ENCODE peak calls at places on chromosomes 6 and 20, in eight cellular contexts. One of them, this sample, is unnamed.

GRCh38 chr6:7392402-7392801 is 2.8 kb downstream of the RIOK1 start:
- DNase-seq in ascending aorta: no peak
- DNase-seq in psoas muscle: no peak
- DNase-seq in A549: no peak
- DNase-seq in left lung: no peak
- DNase-seq in OCI-LY7: no peak
- DNase-seq in pancreas: no peak
- DNase-seq in lower lobe of right lung: no peak
- DNase-seq in this sample: no peak

GRCh38 chr6:104784884-104785283 is 74.8 kb downstream of the HACE1 start:
- DNase-seq in lower lobe of right lung: no peak
- DNase-seq in left lung: no peak
- DNase-seq in A549: no peak
- DNase-seq in psoas muscle: no peak
- DNase-seq in OCI-LY7: no peak
- DNase-seq in pancreas: no peak
- DNase-seq in ascending aorta: no peak
- DNase-seq in this sample: no peak

GRCh38 chr20:53708129-53708968 is 114.7 kb upstream of the ZNF217 start:
- DNase-seq in OCI-LY7: peak
- DNase-seq in pancreas: no peak
- DNase-seq in ascending aorta: no peak
- DNase-seq in left lung: no peak
- DNase-seq in psoas muscle: no peak
- DNase-seq in lower lobe of right lung: no peak
- DNase-seq in A549: no peak
- DNase-seq in this sample: no peak

GRCh38 chr6:113856011-113856551 is 1.1 kb upstream of the MARCKS start:
- DNase-seq in OCI-LY7: no peak
- DNase-seq in psoas muscle: no peak
- DNase-seq in left lung: no peak
- DNase-seq in A549: peak
- DNase-seq in ascending aorta: no peak
- DNase-seq in pancreas: peak
- DNase-seq in lower lobe of right lung: no peak
- DNase-seq in this sample: no peak

GRCh38 chr20:59603727-59604608 is at the start of gene PHACTR3:
- DNase-seq in psoas muscle: no peak
- DNase-seq in A549: no peak
- DNase-seq in ascending aorta: no peak
- DNase-seq in left lung: no peak
- DNase-seq in lower lobe of right lung: no peak
- DNase-seq in OCI-LY7: no peak
- DNase-seq in pancreas: no peak
- DNase-seq in this sample: peak

GRCh38 chr6:91291071-91291470 is 704.2 kb upstream of the MAP3K7 start:
- DNase-seq in lower lobe of right lung: no peak
- DNase-seq in pancreas: no peak
- DNase-seq in psoas muscle: no peak
- DNase-seq in ascending aorta: no peak
- DNase-seq in left lung: no peak
- DNase-seq in OCI-LY7: no peak
- DNase-seq in A549: no peak
- DNase-seq in this sample: no peak

GRCh38 chr20:37804584-37805566 is 98.1 kb upstream of the VSTM2L start:
- DNase-seq in lower lobe of right lung: no peak
- DNase-seq in psoas muscle: no peak
- DNase-seq in pancreas: no peak
- DNase-seq in ascending aorta: no peak
- DNase-seq in A549: no peak
- DNase-seq in left lung: no peak
- DNase-seq in OCI-LY7: peak
- DNase-seq in this sample: peak

GRCh38 chr6:78810146-78810545 is 57.2 kb upstream of the IRAK1BP1 start:
- DNase-seq in lower lobe of right lung: no peak
- DNase-seq in pancreas: no peak
- DNase-seq in A549: peak
- DNase-seq in ascending aorta: no peak
- DNase-seq in psoas muscle: no peak
- DNase-seq in left lung: no peak
- DNase-seq in OCI-LY7: no peak
- DNase-seq in this sample: no peak

DNA sequence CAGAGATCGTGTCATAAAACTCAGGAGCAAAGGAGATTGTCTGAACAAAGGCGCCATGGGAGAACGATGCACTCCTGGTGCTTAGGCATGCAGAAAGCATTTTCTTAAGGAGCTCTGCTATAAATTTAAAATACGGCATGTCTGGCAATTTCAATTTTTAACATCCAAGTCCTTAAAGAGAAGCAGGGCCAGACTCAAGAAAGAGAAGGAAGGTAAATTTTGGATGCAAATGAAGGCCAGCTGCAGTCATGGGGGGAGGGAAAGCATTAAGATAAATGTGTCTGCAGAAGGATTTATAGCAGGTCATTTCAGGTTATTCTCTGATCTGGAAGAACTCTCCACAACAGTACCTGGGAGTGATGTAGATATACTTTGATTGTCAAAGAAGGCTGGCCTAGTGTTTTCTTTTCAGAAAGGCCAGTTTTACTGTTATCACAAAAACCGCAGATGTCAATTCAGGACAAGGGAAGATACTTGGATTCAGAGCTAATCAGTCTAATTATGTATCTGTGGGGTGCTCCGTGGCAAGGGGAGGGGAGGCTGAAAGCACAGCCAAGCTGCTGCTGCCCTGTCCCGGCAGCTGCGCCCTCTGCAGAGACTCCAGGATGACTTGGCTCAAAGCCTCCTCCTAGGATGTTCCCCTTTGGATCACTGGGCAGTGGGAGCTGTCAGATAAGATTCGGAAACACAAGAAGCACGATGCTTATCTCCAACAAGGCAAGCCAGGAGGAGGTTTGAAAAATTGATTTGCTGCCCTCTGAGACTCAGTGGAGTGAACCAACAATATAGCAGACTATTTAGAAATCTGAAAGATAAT is 776.7 kb downstream of the C6orf118 start:
- DNase-seq in pancreas: no peak
- DNase-seq in A549: no peak
- DNase-seq in lower lobe of right lung: no peak
- DNase-seq in psoas muscle: no peak
- DNase-seq in left lung: no peak
- DNase-seq in OCI-LY7: no peak
- DNase-seq in ascending aorta: no peak
- DNase-seq in this sample: no peak
- TF ChIP-seq CTCF in pancreas: no peak
- TF ChIP-seq CTCF in A549: no peak
- TF ChIP-seq CTCF in lower lobe of right lung: no peak
- TF ChIP-seq CTCF in psoas muscle: no peak
- TF ChIP-seq CTCF in left lung: no peak
- TF ChIP-seq CTCF in OCI-LY7: no peak
- TF ChIP-seq CTCF in ascending aorta: no peak
- TF ChIP-seq CTCF in this sample: no peak

GRCh38 chr6:11357285-11357684 is 124.8 kb upstream of the NEDD9 start:
- DNase-seq in left lung: no peak
- DNase-seq in psoas muscle: no peak
- DNase-seq in ascending aorta: no peak
- DNase-seq in OCI-LY7: no peak
- DNase-seq in pancreas: no peak
- DNase-seq in lower lobe of right lung: no peak
- DNase-seq in A549: no peak
- DNase-seq in this sample: no peak

GRCh38 chr6:11350294-11350693 is 117.8 kb upstream of the NEDD9 start:
- DNase-seq in ascending aorta: peak
- DNase-seq in A549: no peak
- DNase-seq in left lung: peak
- DNase-seq in lower lobe of right lung: peak
- DNase-seq in psoas muscle: no peak
- DNase-seq in pancreas: no peak
- DNase-seq in OCI-LY7: no peak
- DNase-seq in this sample: no peak

GRCh38 chr6:11349880-11350279 is 117.4 kb upstream of the NEDD9 start:
- DNase-seq in pancreas: no peak
- DNase-seq in left lung: no peak
- DNase-seq in A549: no peak
- DNase-seq in OCI-LY7: no peak
- DNase-seq in ascending aorta: no peak
- DNase-seq in lower lobe of right lung: no peak
- DNase-seq in psoas muscle: no peak
- DNase-seq in this sample: no peak

GRCh38 chr6:11356404-11357155 is 124.1 kb upstream of the NEDD9 start:
- DNase-seq in psoas muscle: no peak
- DNase-seq in A549: no peak
- DNase-seq in lower lobe of right lung: no peak
- DNase-seq in ascending aorta: no peak
- DNase-seq in left lung: no peak
- DNase-seq in pancreas: no peak
- DNase-seq in OCI-LY7: no peak
- DNase-seq in this sample: no peak

GRCh38 chr6:11354019-11354418 is 121.6 kb upstream of the NEDD9 start:
- DNase-seq in lower lobe of right lung: no peak
- DNase-seq in ascending aorta: peak
- DNase-seq in OCI-LY7: no peak
- DNase-seq in left lung: no peak
- DNase-seq in psoas muscle: no peak
- DNase-seq in pancreas: no peak
- DNase-seq in A549: no peak
- DNase-seq in this sample: peak
- H3K27ac ChIP-seq in lower lobe of right lung: peak
- H3K27ac ChIP-seq in ascending aorta: peak
- H3K27ac ChIP-seq in OCI-LY7: no peak
- H3K27ac ChIP-seq in left lung: peak
- H3K27ac ChIP-seq in psoas muscle: peak
- H3K27ac ChIP-seq in pancreas: no peak
- H3K27ac ChIP-seq in A549: peak
- H3K27ac ChIP-seq in this sample: peak

GRCh38 chr6:158629376-158630221 is 14.9 kb downstream of the DYNLT1 start:
- DNase-seq in ascending aorta: no peak
- DNase-seq in psoas muscle: peak
- DNase-seq in A549: no peak
- DNase-seq in lower lobe of right lung: no peak
- DNase-seq in OCI-LY7: peak
- DNase-seq in pancreas: peak
- DNase-seq in left lung: peak
- DNase-seq in this sample: no peak

GRCh38 chr6:158633127-158633526 is 11.4 kb downstream of the DYNLT1 start:
- DNase-seq in psoas muscle: no peak
- DNase-seq in ascending aorta: no peak
- DNase-seq in OCI-LY7: no peak
- DNase-seq in A549: no peak
- DNase-seq in left lung: peak
- DNase-seq in lower lobe of right lung: no peak
- DNase-seq in pancreas: no peak
- DNase-seq in this sample: no peak

GRCh38 chr6:158634695-158635426 is 9.7 kb downstream of the DYNLT1 start:
- DNase-seq in OCI-LY7: no peak
- DNase-seq in lower lobe of right lung: no peak
- DNase-seq in A549: no peak
- DNase-seq in pancreas: no peak
- DNase-seq in ascending aorta: no peak
- DNase-seq in left lung: no peak
- DNase-seq in psoas muscle: no peak
- DNase-seq in this sample: no peak

GRCh38 chr6:158630944-158631616 is 13.5 kb downstream of the DYNLT1 start:
- DNase-seq in ascending aorta: no peak
- DNase-seq in left lung: peak
- DNase-seq in psoas muscle: peak
- DNase-seq in OCI-LY7: no peak
- DNase-seq in lower lobe of right lung: peak
- DNase-seq in A549: no peak
- DNase-seq in pancreas: no peak
- DNase-seq in this sample: no peak

DNA sequence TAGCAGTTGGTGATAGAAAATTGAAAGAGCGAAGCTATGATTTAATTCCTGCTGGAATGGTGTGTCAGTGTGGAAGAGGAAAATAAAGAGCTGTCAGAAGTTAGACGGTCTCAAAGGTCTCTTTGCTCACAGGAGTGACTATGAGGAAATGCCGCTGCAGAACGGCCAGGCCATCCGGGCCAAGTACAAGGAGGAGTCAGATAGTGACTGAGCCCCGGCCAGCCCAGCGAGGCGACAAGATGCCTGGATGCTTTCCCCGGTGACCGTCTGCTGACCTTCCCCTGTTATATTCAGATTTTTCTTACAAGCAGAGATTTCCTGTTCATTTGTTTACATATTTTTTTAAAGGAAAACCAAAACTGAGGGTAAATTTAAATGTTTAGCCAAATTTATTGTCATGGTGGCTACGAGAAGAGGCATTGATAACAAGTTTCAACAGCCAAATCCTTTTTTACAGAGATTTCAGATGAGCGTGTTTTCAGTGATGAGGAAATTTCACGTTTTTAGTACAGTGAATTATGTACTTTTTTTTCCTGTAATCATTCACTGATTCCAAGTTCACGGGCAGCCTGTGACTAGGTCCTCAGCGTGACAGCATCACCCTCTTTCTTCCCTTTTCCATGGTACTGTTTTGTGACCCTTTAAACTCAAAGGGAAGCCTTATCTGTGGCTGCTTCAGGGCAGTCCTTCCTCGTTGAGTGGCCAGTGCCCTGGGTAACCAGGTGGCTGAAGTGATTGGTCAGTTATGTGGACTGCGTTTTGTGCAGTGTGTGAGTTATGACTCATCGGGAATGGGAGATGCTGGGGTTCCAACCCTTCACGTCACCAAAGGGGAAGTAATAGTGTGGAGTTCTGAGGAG is 12.6 kb downstream of the DYNLT1 start:
- DNase-seq in left lung: peak
- DNase-seq in lower lobe of right lung: no peak
- DNase-seq in OCI-LY7: no peak
- DNase-seq in A549: peak
- DNase-seq in psoas muscle: peak
- DNase-seq in ascending aorta: peak
- DNase-seq in pancreas: no peak
- DNase-seq in this sample: no peak
- H3K4me3 ChIP-seq in left lung: no peak
- H3K4me3 ChIP-seq in lower lobe of right lung: no peak
- H3K4me3 ChIP-seq in OCI-LY7: no peak
- H3K4me3 ChIP-seq in A549: no peak
- H3K4me3 ChIP-seq in psoas muscle: no peak
- H3K4me3 ChIP-seq in ascending aorta: peak
- H3K4me3 ChIP-seq in pancreas: no peak
- H3K4me3 ChIP-seq in this sample: no peak

GRCh38 chr20:51042064-51042463 is 19.2 kb upstream of the KCNG1 start:
- DNase-seq in A549: no peak
- DNase-seq in psoas muscle: no peak
- DNase-seq in ascending aorta: no peak
- DNase-seq in OCI-LY7: no peak
- DNase-seq in left lung: no peak
- DNase-seq in lower lobe of right lung: no peak
- DNase-seq in pancreas: no peak
- DNase-seq in this sample: no peak

GRCh38 chr20:51046021-51046985 is 23.4 kb upstream of the KCNG1 start:
- DNase-seq in left lung: no peak
- DNase-seq in lower lobe of right lung: no peak
- DNase-seq in OCI-LY7: no peak
- DNase-seq in ascending aorta: no peak
- DNase-seq in A549: no peak
- DNase-seq in psoas muscle: no peak
- DNase-seq in pancreas: no peak
- DNase-seq in this sample: no peak

GRCh38 chr20:51044796-51045195 is 21.9 kb upstream of the KCNG1 start:
- DNase-seq in OCI-LY7: no peak
- DNase-seq in pancreas: no peak
- DNase-seq in A549: no peak
- DNase-seq in lower lobe of right lung: no peak
- DNase-seq in ascending aorta: no peak
- DNase-seq in psoas muscle: no peak
- DNase-seq in left lung: no peak
- DNase-seq in this sample: no peak

GRCh38 chr20:51043811-51044210 is 20.9 kb upstream of the KCNG1 start:
- DNase-seq in OCI-LY7: no peak
- DNase-seq in A549: no peak
- DNase-seq in ascending aorta: no peak
- DNase-seq in left lung: no peak
- DNase-seq in lower lobe of right lung: no peak
- DNase-seq in pancreas: no peak
- DNase-seq in psoas muscle: no peak
- DNase-seq in this sample: no peak

GRCh38 chr20:51042657-51043247 is 19.8 kb upstream of the KCNG1 start:
- DNase-seq in left lung: no peak
- DNase-seq in lower lobe of right lung: no peak
- DNase-seq in A549: no peak
- DNase-seq in ascending aorta: no peak
- DNase-seq in OCI-LY7: no peak
- DNase-seq in psoas muscle: no peak
- DNase-seq in pancreas: no peak
- DNase-seq in this sample: no peak
- TF ChIP-seq CTCF in left lung: no peak
- TF ChIP-seq CTCF in lower lobe of right lung: no peak
- TF ChIP-seq CTCF in A549: no peak
- TF ChIP-seq CTCF in ascending aorta: no peak
- TF ChIP-seq CTCF in OCI-LY7: no peak
- TF ChIP-seq CTCF in psoas muscle: no peak
- TF ChIP-seq CTCF in pancreas: no peak
- TF ChIP-seq CTCF in this sample: no peak

This sample was measured in dorsolateral prefrontal cortex.